ENCODE peak calls at places on chromosome 22, in seven cellular contexts. D is CD4-positive, CD25-positive, alpha-beta regulatory T cell; A is iPS DF 6.9; V is naive thymus-derived CD4-positive, alpha-beta T cell; Z is tibial nerve; X is CD4-positive, alpha-beta memory T cell; R is OCI-LY7. U is an unnamed sample.

GRCh38 chr22:20282901-20283673 is 15.0 kb upstream of the RTN4R start:
- DNase-seq in D (no peak), A (no peak), V (no peak), Z (no peak), X (no peak), R (no peak), U (no peak)

GRCh38 chr22:42396621-42397331 is 35.4 kb downstream of the NFAM1 start:
- DNase-seq in D (no peak), A (no peak), V (no peak), Z (peak; percentile 43), X (no peak), R (peak; percentile 74), U (no peak)

GRCh38 chr22:34842630-34843029 is 223.3 kb upstream of the ISX start:
- DNase-seq in D (no peak), A (no peak), V (no peak), Z (no peak), X (no peak), R (no peak), U (no peak)

GRCh38 chr22:42272431-42273004 is 2.1 kb upstream of the TCF20 start:
- DNase-seq in D (no peak), A (no peak), V (no peak), Z (no peak), X (no peak), R (no peak), U (no peak)

GRCh38 chr22:49230194-49230577 is 597.5 kb downstream of the BRD1 start:
- DNase-seq in D (no peak), A (no peak), V (no peak), Z (no peak), X (no peak), R (no peak), U (no peak)

GRCh38 chr22:34102633-34103032 is 182.4 kb upstream of the LARGE1 start:
- DNase-seq in D (no peak), A (no peak), V (no peak), Z (no peak), X (no peak), R (no peak), U (no peak)

GRCh38 chr22:32536352-32536751 is 61.7 kb downstream of the FBXO7 start:
- DNase-seq in D (no peak), A (no peak), V (no peak), Z (no peak), X (no peak), R (peak; percentile 4), U (no peak)

GRCh38 chr22:44394246-44395115 is 81.7 kb upstream of the SHISAL1 start:
- DNase-seq in D (no peak), A (no peak), V (no peak), Z (no peak), X (no peak), R (no peak), U (no peak)

GRCh38 chr22:18114976-18115652 is 4.5 kb downstream of the TUBA8 start:
- DNase-seq in D (no peak), A (no peak), V (no peak), Z (no peak), X (no peak), R (no peak), U (no peak)
- H3K4me3 ChIP-seq in D (no peak overlapping the region), A (no peak overlapping the region), V (no peak overlapping the region), Z (no peak overlapping the region), X (no peak overlapping the region), R (no peak overlapping the region), U (no peak overlapping the region)

GRCh38 chr22:29885610-29886009 is 2.6 kb downstream of the MTMR3 start:
- DNase-seq in D (no peak), A (no peak), V (no peak), Z (no peak), X (no peak), R (no peak), U (no peak)
- H3K27ac ChIP-seq in D (no peak overlapping the region), A (no peak overlapping the region), V (no peak overlapping the region), Z (peak overlapping the region; percentile 25), X (no peak overlapping the region), R (no peak overlapping the region), U (no peak overlapping the region)

GRCh38 chr22:22689621-22690345 is 45.4 kb downstream of the GGTLC2 start:
- DNase-seq in D (no peak), A (no peak), V (no peak), Z (no peak), X (no peak), R (no peak), U (no peak)
- H3K36me3 ChIP-seq in D (no peaks in the 10 kb centered on the region), A (no peaks in the 10 kb centered on the region), V (no peaks in the 10 kb centered on the region), Z (no peaks in the 10 kb centered on the region), X (no peaks in the 10 kb centered on the region), R (no peaks in the 10 kb centered on the region), U (no peaks in the 10 kb centered on the region)

GRCh38 chr22:38131399-38131798 is 20.9 kb upstream of the BAIAP2L2 start:
- DNase-seq in D (no peak), A (no peak), V (no peak), Z (no peak), X (no peak), R (no peak), U (no peak)

GRCh38 chr22:38135133-38135706 is 24.7 kb upstream of the BAIAP2L2 start:
- DNase-seq in D (no peak), A (no peak), V (no peak), Z (no peak), X (no peak), R (no peak), U (peak; percentile 81)

GRCh38 chr22:38132136-38132535 is 21.7 kb upstream of the BAIAP2L2 start:
- DNase-seq in D (no peak), A (no peak), V (no peak), Z (no peak), X (no peak), R (no peak), U (no peak)

GRCh38 chr22:38133331-38133730 is 22.8 kb upstream of the BAIAP2L2 start:
- DNase-seq in D (no peak), A (no peak), V (no peak), Z (no peak), X (no peak), R (no peak), U (no peak)

DNA sequence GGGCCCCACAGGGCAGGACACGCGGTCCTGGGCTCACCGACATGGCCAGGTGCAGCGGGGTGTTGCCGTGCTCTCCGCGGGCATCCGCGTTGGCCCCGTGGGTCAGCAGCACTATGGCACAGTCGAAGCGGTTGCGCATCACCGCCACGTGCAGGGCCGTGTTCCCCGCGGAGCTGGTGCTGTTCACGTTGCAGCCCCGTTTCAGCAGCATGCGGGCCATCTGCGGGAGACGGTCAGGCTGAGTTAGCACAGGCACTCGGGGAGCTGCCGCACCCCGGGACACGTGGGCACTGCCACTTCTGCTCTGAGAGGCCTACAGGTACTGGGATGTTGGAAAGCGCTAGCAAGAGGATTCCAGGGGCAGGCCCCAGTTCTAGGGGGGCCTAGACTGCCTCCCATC is 22.3 kb upstream of the BAIAP2L2 start:
- DNase-seq in D (no peak), A (no peak), V (no peak), Z (no peak), X (no peak), R (no peak), U (no peak)
- H3K4me3 ChIP-seq in D (no peak overlapping the region), A (no peak overlapping the region), V (no peak overlapping the region), Z (no peak overlapping the region), X (no peak overlapping the region), R (no peak overlapping the region), U (no peak overlapping the region)

DNA sequence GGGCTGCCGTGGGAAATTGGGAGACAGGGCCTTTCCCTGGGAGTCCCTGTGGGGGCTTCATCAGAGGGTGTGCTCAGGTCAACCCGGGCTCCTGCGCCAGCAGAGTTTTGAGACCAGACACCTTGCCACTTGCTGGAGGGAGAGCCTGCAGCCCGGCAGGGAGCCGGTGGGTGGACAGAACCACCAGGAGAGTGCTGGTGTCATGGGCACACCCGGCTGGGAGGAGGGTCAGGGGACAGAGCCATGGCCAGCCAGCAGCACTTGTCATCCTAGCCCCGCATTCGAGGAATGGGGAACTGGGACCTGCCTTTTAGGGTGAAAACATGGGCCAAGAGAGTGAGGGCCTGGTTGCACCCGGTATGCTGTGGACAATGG is 209.3 kb downstream of the TBC1D22A start:
- DNase-seq in D (no peak), A (no peak), V (no peak), Z (no peak), X (no peak), R (no peak), U (no peak)
- H3K27ac ChIP-seq in D (no peak overlapping the region), A (no peak overlapping the region), V (no peak overlapping the region), Z (peak overlapping the region; percentile 46), X (no peak overlapping the region), R (no peak overlapping the region), U (no peak overlapping the region)

GRCh38 chr22:21970800-21971617 is 11.6 kb downstream of the TOP3B start:
- DNase-seq in D (no peak), A (no peak), V (no peak), Z (no peak), X (no peak), R (no peak), U (no peak)
- H3K36me3 ChIP-seq in D (peaks cover 81% of the 10 kb centered on the region), A (peaks cover 54% of the 10 kb centered on the region), V (peaks cover 34% of the 10 kb centered on the region), Z (peaks cover 95% of the 10 kb centered on the region), X (peaks cover 60% of the 10 kb centered on the region), R (peaks cover 97% of the 10 kb centered on the region), U (peaks cover 90% of the 10 kb centered on the region)

GRCh38 chr22:24516301-24516737 is 21.2 kb downstream of the UPB1 start:
- DNase-seq in D (no peak), A (no peak), V (no peak), Z (peak; percentile 62), X (no peak), R (no peak), U (peak; percentile 84)
- H3K4me3 ChIP-seq in D (no peak overlapping the region), A (no peak overlapping the region), V (no peak overlapping the region), Z (no peak overlapping the region), X (no peak overlapping the region), R (no peak overlapping the region), U (no peak overlapping the region)

GRCh38 chr22:45454260-45454659 is 40.8 kb downstream of the RIBC2 start:
- DNase-seq in D (no peak), A (no peak), V (no peak), Z (peak; percentile 44), X (no peak), R (no peak), U (no peak)
- H3K27ac ChIP-seq in D (no peak overlapping the region), A (no peak overlapping the region), V (no peak overlapping the region), Z (peak overlapping the region; percentile 26), X (no peak overlapping the region), R (no peak overlapping the region), U (no peak overlapping the region)